ENCODE peak calls at places on chromosomes 16 and 17, in ten cellular contexts. One of them, this sample, is unnamed.

GRCh38 chr17:28327031-28327607 is 8.1 kb downstream of the TMEM97 start:
- DNase-seq in AG20443: no peak
- DNase-seq in left cardiac atrium: no peak
- DNase-seq in prostate gland: no peak
- DNase-seq in activated naive CD8-positive, alpha-beta T cell treated with anti-CD3 and anti-CD28 coated beads, Interleukin-2, amount 50 U/mL, for 16 hours: no peak
- DNase-seq in fibroblast of villous mesenchyme: no peak
- DNase-seq in progenitor cell of endocrine pancreas: no peak
- DNase-seq in activated T-helper 1 cell treated with anti-CD3 and anti-CD28 coated beads, Interleukin-12 subunit alpha, Interleukin-12 subunit beta, Interleukin-2, Interleukin-4 antibody, amounts not matched to agents 30 ng/mL and 10 ng/mL and 1 ng/mL, durations not matched to agents 14 hours and 24 hours and 36 hours: no peak
- DNase-seq in HTR-8/SVneo: no peak
- DNase-seq in SW 1271: no peak
- DNase-seq in this sample: peak; percentile 45

GRCh38 chr17:79986441-79987186 is 49.1 kb downstream of the TBC1D16 start:
- DNase-seq in AG20443: no peak
- DNase-seq in left cardiac atrium: peak; percentile 54
- DNase-seq in prostate gland: no peak
- DNase-seq in activated naive CD8-positive, alpha-beta T cell treated with anti-CD3 and anti-CD28 coated beads, Interleukin-2, amount 50 U/mL, for 16 hours: no peak
- DNase-seq in fibroblast of villous mesenchyme: peak; percentile 93
- DNase-seq in progenitor cell of endocrine pancreas: no peak
- DNase-seq in activated T-helper 1 cell treated with anti-CD3 and anti-CD28 coated beads, Interleukin-12 subunit alpha, Interleukin-12 subunit beta, Interleukin-2, Interleukin-4 antibody, amounts not matched to agents 30 ng/mL and 10 ng/mL and 1 ng/mL, durations not matched to agents 14 hours and 24 hours and 36 hours: no peak
- DNase-seq in HTR-8/SVneo: no peak
- DNase-seq in SW 1271: no peak
- DNase-seq in this sample: no peak

GRCh38 chr16:27401768-27402568 is at the start of gene IL21R:
- DNase-seq in AG20443: peak; percentile 85
- DNase-seq in left cardiac atrium: peak; percentile 78
- DNase-seq in prostate gland: no peak
- DNase-seq in activated naive CD8-positive, alpha-beta T cell treated with anti-CD3 and anti-CD28 coated beads, Interleukin-2, amount 50 U/mL, for 16 hours: peak; percentile 45
- DNase-seq in fibroblast of villous mesenchyme: no peak
- DNase-seq in progenitor cell of endocrine pancreas: no peak
- DNase-seq in activated T-helper 1 cell treated with anti-CD3 and anti-CD28 coated beads, Interleukin-12 subunit alpha, Interleukin-12 subunit beta, Interleukin-2, Interleukin-4 antibody, amounts not matched to agents 30 ng/mL and 10 ng/mL and 1 ng/mL, durations not matched to agents 14 hours and 24 hours and 36 hours: peak; percentile 78
- DNase-seq in HTR-8/SVneo: no peak
- DNase-seq in SW 1271: no peak
- DNase-seq in this sample: peak; percentile 94

GRCh38 chr17:10349403-10349802 is 23.4 kb downstream of the MYH13 start:
- DNase-seq in AG20443: no peak
- DNase-seq in left cardiac atrium: no peak
- DNase-seq in prostate gland: no peak
- DNase-seq in activated naive CD8-positive, alpha-beta T cell treated with anti-CD3 and anti-CD28 coated beads, Interleukin-2, amount 50 U/mL, for 16 hours: no peak
- DNase-seq in fibroblast of villous mesenchyme: no peak
- DNase-seq in progenitor cell of endocrine pancreas: no peak
- DNase-seq in activated T-helper 1 cell treated with anti-CD3 and anti-CD28 coated beads, Interleukin-12 subunit alpha, Interleukin-12 subunit beta, Interleukin-2, Interleukin-4 antibody, amounts not matched to agents 30 ng/mL and 10 ng/mL and 1 ng/mL, durations not matched to agents 14 hours and 24 hours and 36 hours: no peak
- DNase-seq in HTR-8/SVneo: no peak
- DNase-seq in SW 1271: no peak
- DNase-seq in this sample: no peak

GRCh38 chr16:57899771-57900661 is 70.9 kb downstream of the CNGB1 start:
- DNase-seq in AG20443: peak; percentile 78
- DNase-seq in left cardiac atrium: peak; percentile 78
- DNase-seq in prostate gland: peak; percentile 66
- DNase-seq in activated naive CD8-positive, alpha-beta T cell treated with anti-CD3 and anti-CD28 coated beads, Interleukin-2, amount 50 U/mL, for 16 hours: peak; percentile 55
- DNase-seq in fibroblast of villous mesenchyme: peak; percentile 74
- DNase-seq in progenitor cell of endocrine pancreas: peak; percentile 55
- DNase-seq in activated T-helper 1 cell treated with anti-CD3 and anti-CD28 coated beads, Interleukin-12 subunit alpha, Interleukin-12 subunit beta, Interleukin-2, Interleukin-4 antibody, amounts not matched to agents 30 ng/mL and 10 ng/mL and 1 ng/mL, durations not matched to agents 14 hours and 24 hours and 36 hours: peak; percentile 61
- DNase-seq in HTR-8/SVneo: peak; percentile 86
- DNase-seq in SW 1271: peak; percentile 34
- DNase-seq in this sample: peak; percentile 74

GRCh38 chr17:39138416-39139136 is 12.9 kb downstream of the PLXDC1 start:
- DNase-seq in AG20443: no peak
- DNase-seq in left cardiac atrium: no peak
- DNase-seq in prostate gland: no peak
- DNase-seq in activated naive CD8-positive, alpha-beta T cell treated with anti-CD3 and anti-CD28 coated beads, Interleukin-2, amount 50 U/mL, for 16 hours: no peak
- DNase-seq in fibroblast of villous mesenchyme: no peak
- DNase-seq in progenitor cell of endocrine pancreas: no peak
- DNase-seq in activated T-helper 1 cell treated with anti-CD3 and anti-CD28 coated beads, Interleukin-12 subunit alpha, Interleukin-12 subunit beta, Interleukin-2, Interleukin-4 antibody, amounts not matched to agents 30 ng/mL and 10 ng/mL and 1 ng/mL, durations not matched to agents 14 hours and 24 hours and 36 hours: no peak
- DNase-seq in HTR-8/SVneo: no peak
- DNase-seq in SW 1271: no peak
- DNase-seq in this sample: no peak

GRCh38 chr16:4115209-4115940 is 867 bp downstream of the ADCY9 start:
- DNase-seq in AG20443: peak; percentile 86
- DNase-seq in left cardiac atrium: peak; percentile 76
- DNase-seq in prostate gland: peak; percentile 23
- DNase-seq in activated naive CD8-positive, alpha-beta T cell treated with anti-CD3 and anti-CD28 coated beads, Interleukin-2, amount 50 U/mL, for 16 hours: peak; percentile 10
- DNase-seq in fibroblast of villous mesenchyme: peak; percentile 78
- DNase-seq in progenitor cell of endocrine pancreas: peak; percentile 41
- DNase-seq in activated T-helper 1 cell treated with anti-CD3 and anti-CD28 coated beads, Interleukin-12 subunit alpha, Interleukin-12 subunit beta, Interleukin-2, Interleukin-4 antibody, amounts not matched to agents 30 ng/mL and 10 ng/mL and 1 ng/mL, durations not matched to agents 14 hours and 24 hours and 36 hours: peak; percentile 37
- DNase-seq in HTR-8/SVneo: peak; percentile 59
- DNase-seq in SW 1271: peak; percentile 15
- DNase-seq in this sample: peak; percentile 48

GRCh38 chr17:7825206-7825980 is 8.6 kb upstream of the KDM6B start:
- DNase-seq in AG20443: no peak
- DNase-seq in left cardiac atrium: no peak
- DNase-seq in prostate gland: no peak
- DNase-seq in activated naive CD8-positive, alpha-beta T cell treated with anti-CD3 and anti-CD28 coated beads, Interleukin-2, amount 50 U/mL, for 16 hours: no peak
- DNase-seq in fibroblast of villous mesenchyme: no peak
- DNase-seq in progenitor cell of endocrine pancreas: no peak
- DNase-seq in activated T-helper 1 cell treated with anti-CD3 and anti-CD28 coated beads, Interleukin-12 subunit alpha, Interleukin-12 subunit beta, Interleukin-2, Interleukin-4 antibody, amounts not matched to agents 30 ng/mL and 10 ng/mL and 1 ng/mL, durations not matched to agents 14 hours and 24 hours and 36 hours: no peak
- DNase-seq in HTR-8/SVneo: no peak
- DNase-seq in SW 1271: peak; percentile 52
- DNase-seq in this sample: no peak

GRCh38 chr16:50227120-50227519 is 39.2 kb upstream of the ADCY7 start:
- DNase-seq in AG20443: no peak
- DNase-seq in left cardiac atrium: no peak
- DNase-seq in prostate gland: no peak
- DNase-seq in activated naive CD8-positive, alpha-beta T cell treated with anti-CD3 and anti-CD28 coated beads, Interleukin-2, amount 50 U/mL, for 16 hours: no peak
- DNase-seq in fibroblast of villous mesenchyme: no peak
- DNase-seq in progenitor cell of endocrine pancreas: no peak
- DNase-seq in activated T-helper 1 cell treated with anti-CD3 and anti-CD28 coated beads, Interleukin-12 subunit alpha, Interleukin-12 subunit beta, Interleukin-2, Interleukin-4 antibody, amounts not matched to agents 30 ng/mL and 10 ng/mL and 1 ng/mL, durations not matched to agents 14 hours and 24 hours and 36 hours: no peak
- DNase-seq in HTR-8/SVneo: no peak
- DNase-seq in SW 1271: no peak
- DNase-seq in this sample: no peak

GRCh38 chr16:352547-353403 is at the start of gene AXIN1:
- DNase-seq in AG20443: peak; percentile 95
- DNase-seq in left cardiac atrium: peak; percentile 100
- DNase-seq in prostate gland: peak; percentile 100
- DNase-seq in activated naive CD8-positive, alpha-beta T cell treated with anti-CD3 and anti-CD28 coated beads, Interleukin-2, amount 50 U/mL, for 16 hours: peak; percentile 100
- DNase-seq in fibroblast of villous mesenchyme: peak; percentile 98
- DNase-seq in progenitor cell of endocrine pancreas: peak; percentile 100
- DNase-seq in activated T-helper 1 cell treated with anti-CD3 and anti-CD28 coated beads, Interleukin-12 subunit alpha, Interleukin-12 subunit beta, Interleukin-2, Interleukin-4 antibody, amounts not matched to agents 30 ng/mL and 10 ng/mL and 1 ng/mL, durations not matched to agents 14 hours and 24 hours and 36 hours: peak; percentile 97
- DNase-seq in HTR-8/SVneo: peak; percentile 86
- DNase-seq in SW 1271: peak; percentile 81
- DNase-seq in this sample: peak; percentile 99

GRCh38 chr17:62950067-62950466 is 16.0 kb upstream of the TANC2 start:
- DNase-seq in AG20443: peak; percentile 55
- DNase-seq in left cardiac atrium: peak; percentile 76
- DNase-seq in prostate gland: no peak
- DNase-seq in activated naive CD8-positive, alpha-beta T cell treated with anti-CD3 and anti-CD28 coated beads, Interleukin-2, amount 50 U/mL, for 16 hours: no peak
- DNase-seq in fibroblast of villous mesenchyme: peak; percentile 92
- DNase-seq in progenitor cell of endocrine pancreas: no peak
- DNase-seq in activated T-helper 1 cell treated with anti-CD3 and anti-CD28 coated beads, Interleukin-12 subunit alpha, Interleukin-12 subunit beta, Interleukin-2, Interleukin-4 antibody, amounts not matched to agents 30 ng/mL and 10 ng/mL and 1 ng/mL, durations not matched to agents 14 hours and 24 hours and 36 hours: no peak
- DNase-seq in HTR-8/SVneo: peak; percentile 32
- DNase-seq in SW 1271: no peak
- DNase-seq in this sample: no peak

GRCh38 chr17:79944821-79945391 is 90.8 kb downstream of the TBC1D16 start:
- DNase-seq in AG20443: no peak
- DNase-seq in left cardiac atrium: no peak
- DNase-seq in prostate gland: no peak
- DNase-seq in activated naive CD8-positive, alpha-beta T cell treated with anti-CD3 and anti-CD28 coated beads, Interleukin-2, amount 50 U/mL, for 16 hours: no peak
- DNase-seq in fibroblast of villous mesenchyme: no peak
- DNase-seq in progenitor cell of endocrine pancreas: no peak
- DNase-seq in activated T-helper 1 cell treated with anti-CD3 and anti-CD28 coated beads, Interleukin-12 subunit alpha, Interleukin-12 subunit beta, Interleukin-2, Interleukin-4 antibody, amounts not matched to agents 30 ng/mL and 10 ng/mL and 1 ng/mL, durations not matched to agents 14 hours and 24 hours and 36 hours: no peak
- DNase-seq in HTR-8/SVneo: no peak
- DNase-seq in SW 1271: no peak
- DNase-seq in this sample: no peak

GRCh38 chr16:13110124-13110796 is 208.9 kb downstream of the SHISA9 start:
- DNase-seq in AG20443: no peak
- DNase-seq in left cardiac atrium: no peak
- DNase-seq in prostate gland: no peak
- DNase-seq in activated naive CD8-positive, alpha-beta T cell treated with anti-CD3 and anti-CD28 coated beads, Interleukin-2, amount 50 U/mL, for 16 hours: no peak
- DNase-seq in fibroblast of villous mesenchyme: peak; percentile 9
- DNase-seq in progenitor cell of endocrine pancreas: no peak
- DNase-seq in activated T-helper 1 cell treated with anti-CD3 and anti-CD28 coated beads, Interleukin-12 subunit alpha, Interleukin-12 subunit beta, Interleukin-2, Interleukin-4 antibody, amounts not matched to agents 30 ng/mL and 10 ng/mL and 1 ng/mL, durations not matched to agents 14 hours and 24 hours and 36 hours: no peak
- DNase-seq in HTR-8/SVneo: no peak
- DNase-seq in SW 1271: peak; percentile 87
- DNase-seq in this sample: no peak

GRCh38 chr16:89191033-89191900 is 9.1 kb downstream of the SLC22A31 start:
- DNase-seq in AG20443: no peak
- DNase-seq in left cardiac atrium: peak; percentile 28
- DNase-seq in prostate gland: no peak
- DNase-seq in activated naive CD8-positive, alpha-beta T cell treated with anti-CD3 and anti-CD28 coated beads, Interleukin-2, amount 50 U/mL, for 16 hours: no peak
- DNase-seq in fibroblast of villous mesenchyme: no peak
- DNase-seq in progenitor cell of endocrine pancreas: peak; percentile 8
- DNase-seq in activated T-helper 1 cell treated with anti-CD3 and anti-CD28 coated beads, Interleukin-12 subunit alpha, Interleukin-12 subunit beta, Interleukin-2, Interleukin-4 antibody, amounts not matched to agents 30 ng/mL and 10 ng/mL and 1 ng/mL, durations not matched to agents 14 hours and 24 hours and 36 hours: no peak
- DNase-seq in HTR-8/SVneo: no peak
- DNase-seq in SW 1271: no peak
- DNase-seq in this sample: peak; percentile 31

GRCh38 chr17:40350410-40351184 is 13.9 kb downstream of the GJD3 start:
- DNase-seq in AG20443: no peak
- DNase-seq in left cardiac atrium: no peak
- DNase-seq in prostate gland: no peak
- DNase-seq in activated naive CD8-positive, alpha-beta T cell treated with anti-CD3 and anti-CD28 coated beads, Interleukin-2, amount 50 U/mL, for 16 hours: no peak
- DNase-seq in fibroblast of villous mesenchyme: no peak
- DNase-seq in progenitor cell of endocrine pancreas: peak; percentile 62
- DNase-seq in activated T-helper 1 cell treated with anti-CD3 and anti-CD28 coated beads, Interleukin-12 subunit alpha, Interleukin-12 subunit beta, Interleukin-2, Interleukin-4 antibody, amounts not matched to agents 30 ng/mL and 10 ng/mL and 1 ng/mL, durations not matched to agents 14 hours and 24 hours and 36 hours: no peak
- DNase-seq in HTR-8/SVneo: no peak
- DNase-seq in SW 1271: no peak
- DNase-seq in this sample: no peak

GRCh38 chr17:13127921-13128582 is 110.2 kb upstream of the ELAC2 start:
- DNase-seq in AG20443: no peak
- DNase-seq in left cardiac atrium: no peak
- DNase-seq in prostate gland: no peak
- DNase-seq in activated naive CD8-positive, alpha-beta T cell treated with anti-CD3 and anti-CD28 coated beads, Interleukin-2, amount 50 U/mL, for 16 hours: no peak
- DNase-seq in fibroblast of villous mesenchyme: no peak
- DNase-seq in progenitor cell of endocrine pancreas: no peak
- DNase-seq in activated T-helper 1 cell treated with anti-CD3 and anti-CD28 coated beads, Interleukin-12 subunit alpha, Interleukin-12 subunit beta, Interleukin-2, Interleukin-4 antibody, amounts not matched to agents 30 ng/mL and 10 ng/mL and 1 ng/mL, durations not matched to agents 14 hours and 24 hours and 36 hours: no peak
- DNase-seq in HTR-8/SVneo: no peak
- DNase-seq in SW 1271: no peak
- DNase-seq in this sample: no peak

GRCh38 chr17:50917418-50917743 is 51.2 kb upstream of the TOB1 start:
- DNase-seq in AG20443: no peak
- DNase-seq in left cardiac atrium: no peak
- DNase-seq in prostate gland: no peak
- DNase-seq in activated naive CD8-positive, alpha-beta T cell treated with anti-CD3 and anti-CD28 coated beads, Interleukin-2, amount 50 U/mL, for 16 hours: no peak
- DNase-seq in fibroblast of villous mesenchyme: no peak
- DNase-seq in progenitor cell of endocrine pancreas: no peak
- DNase-seq in activated T-helper 1 cell treated with anti-CD3 and anti-CD28 coated beads, Interleukin-12 subunit alpha, Interleukin-12 subunit beta, Interleukin-2, Interleukin-4 antibody, amounts not matched to agents 30 ng/mL and 10 ng/mL and 1 ng/mL, durations not matched to agents 14 hours and 24 hours and 36 hours: no peak
- DNase-seq in HTR-8/SVneo: no peak
- DNase-seq in SW 1271: no peak
- DNase-seq in this sample: no peak

GRCh38 chr17:63697341-63698286 is 2.3 kb downstream of the LIMD2 start:
- DNase-seq in AG20443: peak; percentile 56
- DNase-seq in left cardiac atrium: peak; percentile 60
- DNase-seq in prostate gland: no peak
- DNase-seq in activated naive CD8-positive, alpha-beta T cell treated with anti-CD3 and anti-CD28 coated beads, Interleukin-2, amount 50 U/mL, for 16 hours: peak; percentile 34
- DNase-seq in fibroblast of villous mesenchyme: peak; percentile 14
- DNase-seq in progenitor cell of endocrine pancreas: no peak
- DNase-seq in activated T-helper 1 cell treated with anti-CD3 and anti-CD28 coated beads, Interleukin-12 subunit alpha, Interleukin-12 subunit beta, Interleukin-2, Interleukin-4 antibody, amounts not matched to agents 30 ng/mL and 10 ng/mL and 1 ng/mL, durations not matched to agents 14 hours and 24 hours and 36 hours: peak; percentile 76
- DNase-seq in HTR-8/SVneo: peak; percentile 84
- DNase-seq in SW 1271: peak; percentile 9
- DNase-seq in this sample: peak; percentile 90

GRCh38 chr17:1813088-1813487 is 16.6 kb downstream of the SMYD4 start:
- DNase-seq in AG20443: peak; percentile 38
- DNase-seq in left cardiac atrium: no peak
- DNase-seq in prostate gland: no peak
- DNase-seq in activated naive CD8-positive, alpha-beta T cell treated with anti-CD3 and anti-CD28 coated beads, Interleukin-2, amount 50 U/mL, for 16 hours: no peak
- DNase-seq in fibroblast of villous mesenchyme: peak; percentile 59
- DNase-seq in progenitor cell of endocrine pancreas: no peak
- DNase-seq in activated T-helper 1 cell treated with anti-CD3 and anti-CD28 coated beads, Interleukin-12 subunit alpha, Interleukin-12 subunit beta, Interleukin-2, Interleukin-4 antibody, amounts not matched to agents 30 ng/mL and 10 ng/mL and 1 ng/mL, durations not matched to agents 14 hours and 24 hours and 36 hours: no peak
- DNase-seq in HTR-8/SVneo: no peak
- DNase-seq in SW 1271: no peak
- DNase-seq in this sample: no peak

GRCh38 chr17:74646231-74646630 is 22.7 kb upstream of the CD300E start:
- DNase-seq in AG20443: no peak
- DNase-seq in left cardiac atrium: no peak
- DNase-seq in prostate gland: no peak
- DNase-seq in activated naive CD8-positive, alpha-beta T cell treated with anti-CD3 and anti-CD28 coated beads, Interleukin-2, amount 50 U/mL, for 16 hours: no peak
- DNase-seq in fibroblast of villous mesenchyme: peak; percentile 6
- DNase-seq in progenitor cell of endocrine pancreas: no peak
- DNase-seq in activated T-helper 1 cell treated with anti-CD3 and anti-CD28 coated beads, Interleukin-12 subunit alpha, Interleukin-12 subunit beta, Interleukin-2, Interleukin-4 antibody, amounts not matched to agents 30 ng/mL and 10 ng/mL and 1 ng/mL, durations not matched to agents 14 hours and 24 hours and 36 hours: no peak
- DNase-seq in HTR-8/SVneo: peak; percentile 51
- DNase-seq in SW 1271: peak; percentile 34
- DNase-seq in this sample: no peak

GRCh38 chr17:58364270-58364942 is 12.4 kb upstream of the SUPT4H1 start:
- DNase-seq in AG20443: no peak
- DNase-seq in left cardiac atrium: no peak
- DNase-seq in prostate gland: peak; percentile 36
- DNase-seq in activated naive CD8-positive, alpha-beta T cell treated with anti-CD3 and anti-CD28 coated beads, Interleukin-2, amount 50 U/mL, for 16 hours: no peak
- DNase-seq in fibroblast of villous mesenchyme: no peak
- DNase-seq in progenitor cell of endocrine pancreas: no peak
- DNase-seq in activated T-helper 1 cell treated with anti-CD3 and anti-CD28 coated beads, Interleukin-12 subunit alpha, Interleukin-12 subunit beta, Interleukin-2, Interleukin-4 antibody, amounts not matched to agents 30 ng/mL and 10 ng/mL and 1 ng/mL, durations not matched to agents 14 hours and 24 hours and 36 hours: no peak
- DNase-seq in HTR-8/SVneo: no peak
- DNase-seq in SW 1271: no peak
- DNase-seq in this sample: no peak

GRCh38 chr17:17538417-17539391 is 42.5 kb upstream of the RASD1 start:
- DNase-seq in AG20443: no peak
- DNase-seq in left cardiac atrium: no peak
- DNase-seq in prostate gland: peak; percentile 91
- DNase-seq in activated naive CD8-positive, alpha-beta T cell treated with anti-CD3 and anti-CD28 coated beads, Interleukin-2, amount 50 U/mL, for 16 hours: no peak
- DNase-seq in fibroblast of villous mesenchyme: peak; percentile 18
- DNase-seq in progenitor cell of endocrine pancreas: no peak
- DNase-seq in activated T-helper 1 cell treated with anti-CD3 and anti-CD28 coated beads, Interleukin-12 subunit alpha, Interleukin-12 subunit beta, Interleukin-2, Interleukin-4 antibody, amounts not matched to agents 30 ng/mL and 10 ng/mL and 1 ng/mL, durations not matched to agents 14 hours and 24 hours and 36 hours: no peak
- DNase-seq in HTR-8/SVneo: no peak
- DNase-seq in SW 1271: no peak
- DNase-seq in this sample: no peak

GRCh38 chr17:17028878-17029535 is 13.2 kb upstream of the MPRIP start:
- DNase-seq in AG20443: no peak
- DNase-seq in left cardiac atrium: no peak
- DNase-seq in prostate gland: no peak
- DNase-seq in activated naive CD8-positive, alpha-beta T cell treated with anti-CD3 and anti-CD28 coated beads, Interleukin-2, amount 50 U/mL, for 16 hours: no peak
- DNase-seq in fibroblast of villous mesenchyme: no peak
- DNase-seq in progenitor cell of endocrine pancreas: no peak
- DNase-seq in activated T-helper 1 cell treated with anti-CD3 and anti-CD28 coated beads, Interleukin-12 subunit alpha, Interleukin-12 subunit beta, Interleukin-2, Interleukin-4 antibody, amounts not matched to agents 30 ng/mL and 10 ng/mL and 1 ng/mL, durations not matched to agents 14 hours and 24 hours and 36 hours: no peak
- DNase-seq in HTR-8/SVneo: no peak
- DNase-seq in SW 1271: no peak
- DNase-seq in this sample: no peak

GRCh38 chr17:67891481-67892119 is 66.3 kb downstream of the BPTF start:
- DNase-seq in AG20443: peak; percentile 77
- DNase-seq in left cardiac atrium: no peak
- DNase-seq in prostate gland: peak; percentile 13
- DNase-seq in activated naive CD8-positive, alpha-beta T cell treated with anti-CD3 and anti-CD28 coated beads, Interleukin-2, amount 50 U/mL, for 16 hours: no peak
- DNase-seq in fibroblast of villous mesenchyme: peak; percentile 85
- DNase-seq in progenitor cell of endocrine pancreas: no peak
- DNase-seq in activated T-helper 1 cell treated with anti-CD3 and anti-CD28 coated beads, Interleukin-12 subunit alpha, Interleukin-12 subunit beta, Interleukin-2, Interleukin-4 antibody, amounts not matched to agents 30 ng/mL and 10 ng/mL and 1 ng/mL, durations not matched to agents 14 hours and 24 hours and 36 hours: no peak
- DNase-seq in HTR-8/SVneo: peak; percentile 55
- DNase-seq in SW 1271: peak; percentile 19
- DNase-seq in this sample: no peak

GRCh38 chr16:11201498-11202259 is 54.3 kb downstream of the SOCS1 start:
- DNase-seq in AG20443: peak; percentile 83
- DNase-seq in left cardiac atrium: no peak
- DNase-seq in prostate gland: no peak
- DNase-seq in activated naive CD8-positive, alpha-beta T cell treated with anti-CD3 and anti-CD28 coated beads, Interleukin-2, amount 50 U/mL, for 16 hours: no peak
- DNase-seq in fibroblast of villous mesenchyme: peak; percentile 77
- DNase-seq in progenitor cell of endocrine pancreas: no peak
- DNase-seq in activated T-helper 1 cell treated with anti-CD3 and anti-CD28 coated beads, Interleukin-12 subunit alpha, Interleukin-12 subunit beta, Interleukin-2, Interleukin-4 antibody, amounts not matched to agents 30 ng/mL and 10 ng/mL and 1 ng/mL, durations not matched to agents 14 hours and 24 hours and 36 hours: no peak
- DNase-seq in HTR-8/SVneo: peak; percentile 87
- DNase-seq in SW 1271: peak; percentile 53
- DNase-seq in this sample: no peak

GRCh38 chr17:50923611-50924010 is 57.5 kb upstream of the TOB1 start:
- DNase-seq in AG20443: no peak
- DNase-seq in left cardiac atrium: no peak
- DNase-seq in prostate gland: no peak
- DNase-seq in activated naive CD8-positive, alpha-beta T cell treated with anti-CD3 and anti-CD28 coated beads, Interleukin-2, amount 50 U/mL, for 16 hours: no peak
- DNase-seq in fibroblast of villous mesenchyme: no peak
- DNase-seq in progenitor cell of endocrine pancreas: no peak
- DNase-seq in activated T-helper 1 cell treated with anti-CD3 and anti-CD28 coated beads, Interleukin-12 subunit alpha, Interleukin-12 subunit beta, Interleukin-2, Interleukin-4 antibody, amounts not matched to agents 30 ng/mL and 10 ng/mL and 1 ng/mL, durations not matched to agents 14 hours and 24 hours and 36 hours: no peak
- DNase-seq in HTR-8/SVneo: no peak
- DNase-seq in SW 1271: no peak
- DNase-seq in this sample: no peak

GRCh38 chr16:4306439-4307214 is 9.2 kb upstream of the GLIS2 start:
- DNase-seq in AG20443: no peak
- DNase-seq in left cardiac atrium: no peak
- DNase-seq in prostate gland: no peak
- DNase-seq in activated naive CD8-positive, alpha-beta T cell treated with anti-CD3 and anti-CD28 coated beads, Interleukin-2, amount 50 U/mL, for 16 hours: no peak
- DNase-seq in fibroblast of villous mesenchyme: no peak
- DNase-seq in progenitor cell of endocrine pancreas: no peak
- DNase-seq in activated T-helper 1 cell treated with anti-CD3 and anti-CD28 coated beads, Interleukin-12 subunit alpha, Interleukin-12 subunit beta, Interleukin-2, Interleukin-4 antibody, amounts not matched to agents 30 ng/mL and 10 ng/mL and 1 ng/mL, durations not matched to agents 14 hours and 24 hours and 36 hours: no peak
- DNase-seq in HTR-8/SVneo: no peak
- DNase-seq in SW 1271: no peak
- DNase-seq in this sample: no peak

GRCh38 chr17:48074322-48075054 is 26.3 kb downstream of the NFE2L1 start:
- DNase-seq in AG20443: peak; percentile 68
- DNase-seq in left cardiac atrium: peak; percentile 79
- DNase-seq in prostate gland: peak; percentile 79
- DNase-seq in activated naive CD8-positive, alpha-beta T cell treated with anti-CD3 and anti-CD28 coated beads, Interleukin-2, amount 50 U/mL, for 16 hours: peak; percentile 45
- DNase-seq in fibroblast of villous mesenchyme: peak; percentile 84
- DNase-seq in progenitor cell of endocrine pancreas: peak; percentile 50
- DNase-seq in activated T-helper 1 cell treated with anti-CD3 and anti-CD28 coated beads, Interleukin-12 subunit alpha, Interleukin-12 subunit beta, Interleukin-2, Interleukin-4 antibody, amounts not matched to agents 30 ng/mL and 10 ng/mL and 1 ng/mL, durations not matched to agents 14 hours and 24 hours and 36 hours: peak; percentile 59
- DNase-seq in HTR-8/SVneo: peak; percentile 83
- DNase-seq in SW 1271: peak; percentile 35
- DNase-seq in this sample: peak; percentile 65

This sample was measured in stimulated activated naive CD8-positive, alpha-beta T cell treated with anti-CD3 and anti-CD28 coated beads, Interleukin-15, amount 100 ng/mL, for 72 hours.